ENCODE peak calls at places on chromosomes 12 and 14, in nine cellular contexts. K is neural progenitor cell; I is pancreas; L is colonic mucosa; F is HAP-1; V is GM23248; C is CD8-positive, alpha-beta T cell; G is fibroblast of lung; E is A673. H is an unnamed sample. For H3K4me1 and H3K27me3, the result is how much of the 10 kb centered on the place peaks cover.

GRCh38 chr12:104402630-104403029 is 54.1 kb upstream of the CHST11 start:
- DNase-seq in L (no peak), I (no peak), G (no peak), C (no peak), E (no peak), K (no peak), V (no peak), F (no peak), H (no peak)

GRCh38 chr12:87870061-87870460 is 159.1 kb downstream of the C12orf50 start:
- DNase-seq in K (no peak), I (no peak), L (no peak), V (peak), E (peak), C (no peak), F (no peak), G (peak), H (no peak)

GRCh38 chr14:58082491-58083098 is 69.4 kb downstream of the ARMH4 start:
- DNase-seq in E (peak), C (no peak), K (no peak), L (no peak), I (no peak), G (peak), V (peak), F (no peak), H (no peak)

GRCh38 chr12:87140257-87140656 is 884.1 kb upstream of the MGAT4C start:
- DNase-seq in K (no peak), E (no peak), G (peak), V (peak), L (no peak), C (no peak), F (no peak), I (no peak), H (no peak)

GRCh38 chr14:91154851-91155625 is 41.2 kb downstream of the DGLUCY start:
- DNase-seq in E (peak), K (no peak), V (peak), F (peak), L (peak), C (peak), I (peak), G (peak), H (no peak)

GRCh38 chr14:20624495-20625070 is 16.9 kb downstream of the OR6S1 start:
- DNase-seq in E (peak), G (peak), C (peak), I (no peak), L (peak), F (no peak), V (peak), K (peak), H (no peak)

GRCh38 chr12:108801736-108802665 is 55.4 kb downstream of the SSH1 start:
- DNase-seq in V (peak), F (no peak), K (peak), G (peak), C (no peak), I (no peak), L (peak), E (no peak), H (no peak)

GRCh38 chr14:57712698-57713097 is 153.2 kb downstream of the SLC35F4 start:
- DNase-seq in G (no peak), K (no peak), L (no peak), E (no peak), V (no peak), I (no peak), C (no peak), F (no peak), H (no peak)

GRCh38 chr12:12546314-12546772 is 16.3 kb downstream of the DUSP16 start:
- DNase-seq in E (no peak), L (no peak), I (no peak), G (no peak), V (no peak), C (no peak), K (no peak), F (no peak), H (no peak)

GRCh38 chr12:14892726-14893442 is 7.2 kb upstream of the MGP start:
- DNase-seq in K (peak), C (no peak), F (no peak), G (peak), V (peak), I (no peak), L (no peak), E (peak), H (peak)

GRCh38 chr14:94738097-94738496 is 31.8 kb downstream of the GSC start:
- DNase-seq in C (no peak), L (no peak), F (no peak), V (no peak), G (no peak), I (no peak), E (no peak), K (no peak), H (no peak)

GRCh38 chr14:95466506-95466905 is 49.9 kb downstream of the SYNE3 start:
- DNase-seq in K (no peak), L (no peak), C (no peak), E (no peak), G (no peak), V (no peak), F (no peak), I (no peak), H (no peak)

GRCh38 chr12:124080649-124081048 is 107.6 kb downstream of the ZNF664 start:
- DNase-seq in L (no peak), G (no peak), K (no peak), I (no peak), E (no peak), V (no peak), F (no peak), C (no peak), H (no peak)

GRCh38 chr12:69900720-69901131 is 75.7 kb downstream of the MYRFL start:
- DNase-seq in F (peak), L (peak), K (peak), G (peak), V (peak), C (peak), E (peak), I (peak), H (peak)

GRCh38 chr12:49678711-49679110 is 28.5 kb downstream of the FMNL3 start:
- DNase-seq in E (no peak), I (no peak), L (no peak), V (peak), G (no peak), F (no peak), K (no peak), C (no peak), H (no peak)

GRCh38 chr14:74507085-74507484 is 13.5 kb downstream of the ISCA2 start:
- DNase-seq in I (no peak), E (no peak), L (no peak), F (no peak), K (no peak), C (no peak), V (no peak), G (no peak), H (no peak)

DNA sequence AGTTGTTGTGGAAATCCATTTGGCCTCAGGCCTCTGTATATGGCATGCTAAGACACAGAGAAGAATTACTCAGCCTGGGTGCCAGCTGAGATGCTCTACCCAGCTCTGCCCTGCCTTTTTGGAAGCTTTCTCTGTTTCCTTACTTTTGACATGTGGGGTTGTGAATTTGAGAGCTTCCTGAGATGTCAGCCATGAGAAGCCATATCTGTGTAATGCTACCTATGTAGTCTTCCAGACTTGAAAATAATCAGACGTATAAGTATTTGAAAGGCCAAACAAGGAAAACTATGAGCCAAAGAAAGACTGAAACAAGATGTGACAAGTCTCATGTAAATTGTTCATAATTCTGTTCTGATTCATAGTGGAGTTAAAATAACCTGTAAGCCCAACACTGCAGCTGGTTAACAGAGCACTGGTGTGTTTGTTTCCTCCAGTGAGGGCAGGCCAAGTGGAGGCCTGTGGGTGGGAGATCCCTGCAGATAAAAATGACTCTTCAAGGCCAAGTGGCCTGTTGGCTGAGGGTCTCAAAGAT is 93.9 kb downstream of the TMX1 start:
- DNase-seq in K (no peak), L (no peak), E (no peak), I (no peak), C (no peak), G (no peak), F (no peak), V (peak), H (no peak)
- H3K4me1 ChIP-seq in K (under half), L (under half), E (under half), I (under half), C (under half), G (under half), F (under half), V (under half), H (under half)

GRCh38 chr14:76313861-76314260 is 62.1 kb upstream of the ESRRB start:
- DNase-seq in E (peak), V (no peak), G (no peak), K (no peak), F (no peak), I (no peak), L (no peak), C (no peak), H (no peak)

GRCh38 chr14:76313303-76313702 is 62.6 kb upstream of the ESRRB start:
- DNase-seq in F (no peak), G (no peak), I (no peak), V (no peak), E (peak), C (no peak), K (no peak), L (no peak), H (no peak)

GRCh38 chr14:76309572-76310551 is 66.1 kb upstream of the ESRRB start:
- DNase-seq in L (no peak), G (no peak), C (peak), I (no peak), E (no peak), F (no peak), V (no peak), K (peak), H (no peak)

GRCh38 chr14:76312821-76313220 is 63.1 kb upstream of the ESRRB start:
- DNase-seq in I (no peak), L (no peak), C (no peak), K (peak), V (no peak), E (no peak), G (no peak), F (no peak), H (peak)

DNA sequence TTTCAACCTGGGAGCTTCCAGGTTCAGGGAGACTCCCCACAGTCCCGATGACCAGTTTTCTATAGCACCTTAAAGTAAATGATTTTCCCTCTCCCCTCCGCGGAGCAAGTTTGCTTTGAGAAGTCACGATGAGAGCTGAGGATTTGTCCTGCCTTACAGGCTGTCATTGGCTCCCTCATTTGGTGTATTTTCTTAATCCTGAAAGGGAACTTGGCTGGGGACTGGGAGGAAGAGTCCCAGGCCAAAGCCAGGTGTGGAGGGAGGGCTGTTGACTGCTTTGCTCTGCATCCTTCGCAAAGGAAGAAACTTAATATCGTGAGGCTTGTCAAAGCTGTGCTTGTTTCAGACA is 64.6 kb upstream of the ESRRB start:
- DNase-seq in L (no peak), I (no peak), E (no peak), V (no peak), F (no peak), C (no peak), G (no peak), K (peak), H (no peak)
- H3K27me3 ChIP-seq in L (under half), I (under half), E (half or more), V (under half), F (under half), C (under half), G (under half), K (half or more), H (under half)

GRCh38 chr12:82723891-82724290 is 37.2 kb downstream of the TMTC2 start:
- DNase-seq in I (no peak), E (no peak), G (no peak), V (no peak), C (no peak), K (no peak), F (no peak), L (no peak), H (no peak)
- H3K4me1 ChIP-seq in I (under half), E (under half), G (under half), V (under half), C (under half), K (under half), F (under half), L (under half), H (under half)

GRCh38 chr12:56885316-56885715 is 48.9 kb downstream of the SDR9C7 start:
- DNase-seq in L (no peak), I (no peak), G (no peak), K (no peak), E (no peak), F (no peak), C (no peak), V (no peak), H (no peak)
- H3K27me3 ChIP-seq in L (under half), I (under half), G (under half), K (under half), E (under half), F (under half), C (under half), V (under half), H (under half)

DNA sequence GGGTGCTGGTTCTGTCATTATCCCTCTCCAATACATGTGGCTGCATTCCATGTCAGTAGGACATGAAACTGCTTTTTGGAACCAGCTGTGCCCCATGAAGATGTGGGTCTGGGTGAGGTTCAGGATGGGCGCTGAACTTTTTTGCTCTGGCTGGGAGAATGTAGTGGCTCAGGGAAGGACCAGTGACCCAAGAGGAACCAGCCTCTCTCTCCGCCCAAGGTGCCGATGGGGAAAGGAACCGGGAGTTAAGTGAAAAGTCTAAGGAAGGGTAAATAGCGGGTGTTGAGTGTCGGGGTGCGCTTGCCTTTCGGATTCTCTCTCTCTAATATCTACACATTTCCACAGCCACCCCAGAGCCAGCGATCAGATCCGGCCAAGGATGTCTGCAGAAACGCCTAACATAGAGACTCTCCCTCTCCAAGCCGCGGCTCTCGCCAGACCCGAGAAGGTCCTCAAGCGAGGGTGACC is 7.8 kb downstream of the ARHGEF25 start:
- DNase-seq in K (no peak), V (no peak), C (no peak), F (no peak), G (no peak), L (no peak), I (no peak), E (no peak), H (no peak)
- H3K4me1 ChIP-seq in K (under half), V (under half), C (under half), F (under half), G (under half), L (under half), I (under half), E (under half), H (under half)

DNA sequence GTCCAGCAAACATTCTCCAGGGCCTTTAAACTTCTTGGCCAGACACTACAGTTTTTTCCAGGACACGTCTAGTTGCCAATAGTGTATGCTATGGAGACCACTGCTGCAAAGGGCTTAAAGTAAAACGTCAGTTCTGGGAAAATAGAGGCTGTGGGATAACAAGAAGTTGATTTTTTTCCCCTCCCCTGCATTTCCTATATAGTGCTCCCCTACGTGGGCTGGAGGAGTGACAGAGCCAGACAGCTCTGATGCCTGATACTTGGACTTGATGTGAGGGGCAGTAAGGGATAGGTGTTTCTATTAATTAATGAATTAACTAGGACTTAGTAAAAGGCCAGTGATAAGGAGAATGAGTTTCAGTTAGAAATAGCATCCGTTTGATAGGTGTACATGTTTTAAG is 2.4 kb downstream of the ACVR1B start:
- DNase-seq in F (no peak), E (no peak), G (no peak), C (no peak), V (no peak), I (no peak), K (no peak), L (no peak), H (no peak)
- H3K27me3 ChIP-seq in F (under half), E (under half), G (under half), C (under half), V (under half), I (under half), K (under half), L (under half), H (under half)

H was measured in Caco-2.